ENCODE peak calls at places on chromosomes 13 and 19, in seven cellular contexts. X is endodermal cell, I is psoas muscle, D is neural progenitor cell, A is Caco-2, U is pancreas, M is uterus. Q is an unnamed sample. For H3K27me3 and H3K36me3, the result is how much of the 10 kb centered on the place peaks cover.

GRCh38 chr19:29587518-29587986 is 18.5 kb upstream of the POP4 start:
- DNase-seq in X (no peak), I (no peak), D (no peak), A (no peak), U (no peak), M (no peak), Q (no peak)

GRCh38 chr19:45021971-45022370 is 16.9 kb upstream of the CLASRP start:
- DNase-seq in X (no peak), I (no peak), D (no peak), A (no peak), U (no peak), M (no peak), Q (peak)

GRCh38 chr13:36357692-36358091 is 11.5 kb upstream of the SPART start:
- DNase-seq in X (no peak), I (peak), D (no peak), A (no peak), U (no peak), M (peak), Q (no peak)

GRCh38 chr19:46446021-46446420 is 17.3 kb upstream of the PNMA8C start:
- DNase-seq in X (no peak), I (no peak), D (no peak), A (no peak), U (no peak), M (no peak), Q (no peak)

GRCh38 chr13:97262058-97262457 is 39.9 kb downstream of the MBNL2 start:
- DNase-seq in X (no peak), I (peak), D (no peak), A (no peak), U (no peak), M (no peak), Q (no peak)

GRCh38 chr19:12065100-12065538 is 588 bp downstream of the ZNF844 start:
- DNase-seq in X (no peak), I (peak), D (no peak), A (no peak), U (no peak), M (no peak), Q (no peak)

GRCh38 chr19:50258918-50259372 is 55.5 kb downstream of the MYH14 start:
- DNase-seq in X (peak), I (peak), D (peak), A (peak), U (no peak), M (no peak), Q (peak)

GRCh38 chr19:29106353-29106885 is 106.5 kb downstream of the UQCRFS1 start:
- DNase-seq in X (no peak), I (no peak), D (no peak), A (no peak), U (no peak), M (no peak), Q (no peak)

GRCh38 chr19:12783849-12784393 is 7.4 kb upstream of the JUNB start:
- DNase-seq in X (peak), I (peak), D (no peak), A (peak), U (peak), M (no peak), Q (peak)

GRCh38 chr19:1483067-1483978 is 4.3 kb upstream of the C19orf25 start:
- DNase-seq in X (no peak), I (peak), D (no peak), A (no peak), U (no peak), M (no peak), Q (peak)

GRCh38 chr19:32406161-32407003 is 812 bp downstream of the DPY19L3 start:
- DNase-seq in X (no peak), I (no peak), D (peak), A (no peak), U (no peak), M (no peak), Q (no peak)

GRCh38 chr19:27974082-27974513 is 1238.9 kb downstream of the UQCRFS1 start:
- DNase-seq in X (peak), I (no peak), D (peak), A (peak), U (peak), M (no peak), Q (peak)

GRCh38 chr19:41997121-41997850 is 3.3 kb upstream of the ATP1A3 start:
- DNase-seq in X (peak), I (peak), D (peak), A (peak), U (peak), M (no peak), Q (peak)

GRCh38 chr13:19123502-19123901 is 58.1 kb downstream of the TUBA3C start:
- DNase-seq in X (no peak), I (no peak), D (no peak), A (no peak), U (no peak), M (no peak), Q (no peak)

DNA sequence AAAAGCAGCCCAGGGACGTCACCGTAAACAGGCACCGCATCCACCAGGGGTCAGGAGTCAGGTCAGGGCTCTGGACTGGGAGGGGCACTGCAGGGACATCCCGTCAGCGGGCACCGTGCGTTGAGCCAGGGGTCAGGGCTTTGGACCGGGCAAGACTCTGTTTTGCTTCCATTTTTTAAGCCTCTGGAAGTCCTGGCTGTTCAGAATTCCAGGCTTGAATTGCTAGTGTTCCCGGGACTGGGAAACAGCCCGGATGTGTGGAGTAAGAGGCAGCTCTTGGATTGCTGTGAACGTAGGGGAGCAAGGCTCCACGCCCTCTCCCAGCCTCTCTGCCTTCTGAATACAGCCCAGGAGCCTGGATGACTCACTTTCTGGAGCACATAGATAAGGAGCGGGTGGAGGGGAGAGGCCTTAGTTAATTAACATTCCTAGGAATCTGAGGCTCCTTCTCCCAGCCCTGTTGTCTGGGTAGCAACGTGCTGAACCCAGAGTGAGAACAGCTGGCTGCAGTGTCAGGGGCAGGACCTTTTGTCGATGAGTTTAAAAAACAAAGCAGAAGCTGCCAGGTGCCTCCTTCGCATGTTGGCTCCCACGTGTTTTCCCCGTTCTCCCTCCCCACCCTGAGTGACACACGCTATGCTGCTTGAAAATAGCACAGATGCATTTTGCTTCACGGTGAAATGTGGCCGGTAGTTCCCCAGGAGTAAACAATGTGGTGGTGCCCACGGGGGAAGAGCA is 21.9 kb downstream of the ATP11A start:
- DNase-seq in X (peak), I (peak), D (peak), A (peak), U (no peak), M (peak), Q (peak)
- H3K4me3 ChIP-seq in X (peak), I (peak), D (peak), A (peak), U (no peak), M (peak), Q (no peak)

GRCh38 chr19:47826800-47827199 is 5.1 kb downstream of the CRX start:
- DNase-seq in X (no peak), I (no peak), D (no peak), A (no peak), U (no peak), M (no peak), Q (no peak)
- H3K27me3 ChIP-seq in X (under half), I (under half), D (under half), A (under half), U (under half), M (under half), Q (under half)

GRCh38 chr19:4043966-4044365 is 22.7 kb downstream of the ZBTB7A start:
- DNase-seq in X (no peak), I (no peak), D (no peak), A (no peak), U (peak), M (no peak), Q (peak)
- H3K36me3 ChIP-seq in X (under half), I (under half), D (under half), A (under half), U (under half), M (under half), Q (under half)

GRCh38 chr13:48493076-48493765 is 39.7 kb downstream of the RCBTB2 start:
- DNase-seq in X (no peak), I (no peak), D (no peak), A (no peak), U (no peak), M (no peak), Q (no peak)

GRCh38 chr13:48492123-48493075 is 40.5 kb downstream of the RCBTB2 start:
- DNase-seq in X (no peak), I (peak), D (no peak), A (no peak), U (no peak), M (peak), Q (no peak)

GRCh38 chr13:48490241-48490640 is 42.6 kb downstream of the RCBTB2 start:
- DNase-seq in X (no peak), I (no peak), D (no peak), A (no peak), U (no peak), M (no peak), Q (no peak)

GRCh38 chr13:48489666-48490065 is 43.2 kb downstream of the RCBTB2 start:
- DNase-seq in X (no peak), I (no peak), D (no peak), A (no peak), U (no peak), M (no peak), Q (no peak)

GRCh38 chr13:48491423-48492122 is 41.3 kb downstream of the RCBTB2 start:
- DNase-seq in X (no peak), I (no peak), D (no peak), A (no peak), U (no peak), M (no peak), Q (no peak)
- H3K4me3 ChIP-seq in X (no peak), I (peak), D (no peak), A (no peak), U (no peak), M (no peak), Q (no peak)

GRCh38 chr13:87675851-87676250 is 4.7 kb downstream of the SLITRK5 start:
- DNase-seq in X (no peak), I (no peak), D (no peak), A (no peak), U (no peak), M (no peak), Q (no peak)
- H3K27me3 ChIP-seq in X (half or more), I (half or more), D (half or more), A (under half), U (under half), M (half or more), Q (half or more)

DNA sequence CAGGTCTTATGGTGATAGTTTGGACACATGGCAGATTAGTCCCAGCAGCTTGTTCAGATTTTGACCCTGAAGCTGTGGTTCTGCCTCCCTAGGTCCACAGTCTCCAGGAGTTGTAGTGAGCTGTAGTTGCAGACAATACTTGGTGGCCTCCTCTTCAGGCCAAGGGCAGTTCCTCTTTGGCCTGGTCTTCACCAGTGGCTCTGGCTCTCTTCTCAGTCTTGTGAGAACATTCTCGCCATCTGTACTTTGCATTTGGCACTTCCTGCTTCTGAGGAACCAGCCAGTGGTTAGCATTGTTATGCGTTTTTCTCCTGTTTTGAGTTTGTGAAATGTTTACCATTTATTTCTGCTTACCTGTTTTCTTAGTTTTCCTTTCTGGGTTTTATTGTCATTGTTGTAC is 40.7 kb downstream of the PCCA start:
- DNase-seq in X (peak), I (no peak), D (no peak), A (no peak), U (no peak), M (no peak), Q (no peak)
- H3K36me3 ChIP-seq in X (under half), I (under half), D (under half), A (under half), U (under half), M (under half), Q (under half)

Q was measured in H7.